ENCODE peak calls at places on chromosomes 2 and 18, in seven cellular contexts. K is HFFc6; W is foreskin fibroblast; F is AG09319; H is A172; I is trophoblast cell; G is activated CD4-positive, alpha-beta memory T cell treated with anti-CD3 and anti-CD28 coated beads for 36 hours. C is an unnamed sample.

GRCh38 chr18:48952287-48953095 is 1.7 kb upstream of the SMAD7 start:
- DNase-seq in G (peak), W (peak), K (peak), F (peak), I (peak), H (no peak), C (peak)

GRCh38 chr18:5527603-5528002 is 16.2 kb downstream of the EPB41L3 start:
- DNase-seq in I (peak), G (no peak), F (peak), H (no peak), W (peak), K (peak), C (peak)

GRCh38 chr2:125516496-125517109 is 1139.4 kb upstream of the GYPC start:
- DNase-seq in G (no peak), F (no peak), H (peak), K (peak), I (peak), W (no peak), C (peak)

GRCh38 chr2:5692561-5693287 is 540 bp downstream of the SOX11 start:
- DNase-seq in G (no peak), W (no peak), H (no peak), I (no peak), F (no peak), K (no peak), C (no peak)

GRCh38 chr18:5455644-5456043 is 88.2 kb downstream of the EPB41L3 start:
- DNase-seq in G (no peak), K (no peak), I (no peak), H (no peak), F (no peak), W (no peak), C (no peak)

GRCh38 chr2:25885933-25886332 is 7.6 kb upstream of the ASXL2 start:
- DNase-seq in F (no peak), K (peak), W (peak), H (peak), G (no peak), I (no peak), C (peak)

GRCh38 chr2:187360286-187360685 is 87.8 kb downstream of the CALCRL start:
- DNase-seq in F (no peak), K (no peak), G (no peak), I (no peak), H (no peak), W (peak), C (no peak)

GRCh38 chr2:198004921-198005829 is 200.8 kb downstream of the PLCL1 start:
- DNase-seq in H (no peak), K (no peak), W (no peak), G (peak), I (no peak), F (no peak), C (no peak)

GRCh38 chr2:86633094-86633740 is 9.6 kb upstream of the RNF103 start:
- DNase-seq in K (no peak), H (no peak), I (no peak), W (no peak), F (no peak), G (no peak), C (no peak)

GRCh38 chr2:15948704-15948957 is 8.3 kb downstream of the MYCN start:
- DNase-seq in I (no peak), W (no peak), K (no peak), G (no peak), H (no peak), F (no peak), C (no peak)

GRCh38 chr2:51213826-51214225 is 181.9 kb upstream of the NRXN1 start:
- DNase-seq in H (no peak), G (no peak), K (no peak), I (no peak), W (no peak), F (no peak), C (no peak)

GRCh38 chr2:16273111-16273510 is 332.8 kb downstream of the MYCN start:
- DNase-seq in K (no peak), W (no peak), I (no peak), F (no peak), G (no peak), H (no peak), C (no peak)

GRCh38 chr18:79905993-79906392 is 45.5 kb downstream of the SLC66A2 start:
- DNase-seq in H (no peak), F (no peak), K (no peak), W (no peak), G (no peak), I (no peak), C (no peak)

GRCh38 chr2:231929961-231930600 is 3.9 kb upstream of the NPPC start:
- DNase-seq in G (peak), K (no peak), F (no peak), W (no peak), H (no peak), I (no peak), C (no peak)

GRCh38 chr2:145110668-145111067 is 590.7 kb upstream of the ZEB2 start:
- DNase-seq in I (no peak), H (peak), K (no peak), F (no peak), W (no peak), G (no peak), C (peak)

GRCh38 chr2:75564026-75564688 is 3.4 kb upstream of the EVA1A start:
- DNase-seq in F (no peak), W (no peak), G (no peak), K (no peak), H (no peak), I (no peak), C (no peak)

GRCh38 chr2:34188464-34188863 is 589.4 kb upstream of the FAM98A start:
- DNase-seq in F (no peak), I (no peak), H (no peak), G (no peak), W (no peak), K (no peak), C (no peak)

GRCh38 chr2:178484245-178485041 is 4.2 kb downstream of the PLEKHA3 start:
- DNase-seq in H (no peak), I (no peak), K (no peak), W (peak), F (no peak), G (no peak), C (no peak)

GRCh38 chr2:165634282-165634681 is 159.8 kb downstream of the GALNT3 start:
- DNase-seq in W (no peak), G (no peak), F (no peak), K (no peak), H (no peak), I (no peak), C (no peak)

GRCh38 chr2:112959109-112959591 is 18.7 kb upstream of the IL36G start:
- DNase-seq in K (no peak), I (no peak), G (no peak), H (no peak), F (no peak), W (no peak), C (no peak)

C was measured in kidney glomerular epithelial cell.